ENCODE peak calls at places on chromosome 21, in five cellular contexts. X is endothelial cell of umbilical vein, Y is GM23248, K is HepG2, O is hepatocyte. H is an unnamed sample.
A peak's percentile ranks its signal among the peaks of the same experiment; 100 is the strongest.

GRCh38 chr21:28442624-28443023 is 550.1 kb downstream of the LTN1 start:
- DNase-seq in X (no peak), Y (peak; percentile 85), K (no peak), O (no peak), H (peak; percentile 52)

GRCh38 chr21:42009018-42009830 is 936 bp downstream of the ZBTB21 start:
- DNase-seq in X (peak; percentile 69), Y (peak; percentile 85), K (peak; percentile 62), O (peak; percentile 80), H (peak; percentile 82)

GRCh38 chr21:18493420-18493819 is 89.8 kb upstream of the TMPRSS15 start:
- DNase-seq in X (peak; percentile 54), Y (peak; percentile 3), K (no peak), O (peak; percentile 12), H (no peak)

GRCh38 chr21:41601573-41602371 is 93.8 kb upstream of the TMPRSS2 start:
- DNase-seq in X (no peak), Y (peak; percentile 62), K (no peak), O (peak; percentile 60), H (no peak)

GRCh38 chr21:19400223-19400770 is 996.7 kb upstream of the TMPRSS15 start:
- DNase-seq in X (no peak), Y (no peak), K (no peak), O (no peak), H (no peak)

GRCh38 chr21:20302084-20302483 is 696.1 kb upstream of the NCAM2 start:
- DNase-seq in X (no peak), Y (no peak), K (no peak), O (no peak), H (no peak)

GRCh38 chr21:14554948-14555347 is 8.8 kb upstream of the SAMSN1 start:
- DNase-seq in X (no peak), Y (peak; percentile 6), K (no peak), O (no peak), H (no peak)

GRCh38 chr21:42312626-42313104 is 2.5 kb downstream of the TFF3 start:
- DNase-seq in X (no peak), Y (no peak), K (no peak), O (no peak), H (peak; percentile 23)

GRCh38 chr21:33078907-33079582 is 9.1 kb downstream of the OLIG1 start:
- DNase-seq in X (no peak), Y (peak; percentile 68), K (peak; percentile 17), O (peak; percentile 62), H (peak; percentile 90)

GRCh38 chr21:33196956-33197374 is 32.8 kb upstream of the IFNAR2 start:
- DNase-seq in X (peak; percentile 58), Y (peak; percentile 74), K (peak; percentile 60), O (peak; percentile 90), H (no peak)

GRCh38 chr21:30126575-30126974 is 40.0 kb downstream of the CLDN17 start:
- DNase-seq in X (no peak), Y (no peak), K (no peak), O (no peak), H (no peak)

GRCh38 chr21:23936224-23936623 is 1671.1 kb downstream of the MRPL39 start:
- DNase-seq in X (peak; percentile 17), Y (no peak), K (no peak), O (peak; percentile 5), H (no peak)

GRCh38 chr21:41933259-41934079 is 20.3 kb downstream of the C2CD2 start:
- DNase-seq in X (peak; percentile 78), Y (peak; percentile 80), K (no peak), O (no peak), H (peak; percentile 73)

GRCh38 chr21:29240136-29240535 is 58.6 kb upstream of the BACH1 start:
- DNase-seq in X (no peak), Y (no peak), K (no peak), O (no peak), H (no peak)

GRCh38 chr21:31348188-31348587 is 4.1 kb upstream of the TIAM1 start:
- DNase-seq in X (no peak), Y (no peak), K (no peak), O (no peak), H (no peak)

GRCh38 chr21:39034590-39035536 is 148.4 kb downstream of the PSMG1 start:
- DNase-seq in X (no peak), Y (no peak), K (no peak), O (no peak), H (no peak)

GRCh38 chr21:39036581-39036980 is 146.7 kb downstream of the PSMG1 start:
- DNase-seq in X (no peak), Y (no peak), K (no peak), O (no peak), H (no peak)

GRCh38 chr21:39041815-39042214 is 141.4 kb downstream of the PSMG1 start:
- DNase-seq in X (no peak), Y (no peak), K (no peak), O (no peak), H (no peak)

GRCh38 chr21:39037807-39038405 is 145.3 kb downstream of the PSMG1 start:
- DNase-seq in X (peak; percentile 35), Y (no peak), K (no peak), O (no peak), H (no peak)

DNA sequence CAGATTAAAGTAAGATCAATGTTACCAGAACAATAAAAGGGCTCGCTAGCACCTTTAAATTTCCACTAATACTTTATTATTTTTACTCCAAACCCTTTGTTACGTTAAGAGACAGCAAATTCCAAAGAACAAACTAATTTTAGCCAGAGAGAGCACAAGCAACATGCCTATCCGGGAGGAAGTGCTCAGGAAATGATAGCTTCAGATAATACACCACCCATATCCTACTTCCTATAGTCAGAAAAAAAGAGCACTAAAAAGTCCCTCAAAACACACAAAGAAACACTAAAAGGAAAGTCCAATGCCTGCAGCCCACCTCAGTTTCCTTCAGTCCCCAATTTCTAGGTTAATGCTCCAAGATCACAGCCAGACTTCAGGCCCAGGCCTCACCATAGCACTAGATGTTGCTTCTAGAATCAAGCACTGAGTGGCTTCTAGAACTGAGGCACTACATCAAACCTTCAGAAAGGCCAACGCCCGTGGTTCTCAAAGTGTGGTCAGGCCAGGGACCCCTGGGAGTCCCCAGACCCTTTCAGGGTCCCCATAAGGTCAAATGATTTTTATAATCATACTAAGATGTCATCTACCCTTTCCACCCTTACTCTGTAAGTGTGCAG is 142.6 kb downstream of the PSMG1 start:
- DNase-seq in X (peak; percentile 63), Y (no peak), K (no peak), O (no peak), H (no peak)
- H3K4me2 ChIP-seq in X (peak overlapping the region; percentile 68), Y (no peak overlapping the region), K (no peak overlapping the region), O (no peak overlapping the region), H (no peak overlapping the region)

GRCh38 chr21:37384416-37384815 is 17.8 kb downstream of the DYRK1A start:
- DNase-seq in X (no peak), Y (no peak), K (no peak), O (no peak), H (no peak)

GRCh38 chr21:37383784-37384311 is 17.3 kb downstream of the DYRK1A start:
- DNase-seq in X (no peak), Y (no peak), K (no peak), O (no peak), H (no peak)

GRCh38 chr21:37381883-37382585 is 15.5 kb downstream of the DYRK1A start:
- DNase-seq in X (no peak), Y (no peak), K (no peak), O (no peak), H (no peak)

GRCh38 chr21:37385179-37385765 is 18.7 kb downstream of the DYRK1A start:
- DNase-seq in X (no peak), Y (no peak), K (no peak), O (no peak), H (no peak)

GRCh38 chr21:37383066-37383465 is 16.5 kb downstream of the DYRK1A start:
- DNase-seq in X (no peak), Y (no peak), K (no peak), O (no peak), H (no peak)
- H4K20me1 ChIP-seq in X (peaks cover 17% of the 10 kb centered on the region), Y (peaks cover 34% of the 10 kb centered on the region), K (peaks cover 83% of the 10 kb centered on the region), O (peaks cover 100% of the 10 kb centered on the region), H (peaks cover 83% of the 10 kb centered on the region)

GRCh38 chr21:16588433-16588860 is 858.7 kb downstream of the USP25 start:
- DNase-seq in X (no peak), Y (peak; percentile 96), K (no peak), O (peak; percentile 87), H (peak; percentile 86)
- H3K4me2 ChIP-seq in X (peak overlapping the region; percentile 94), Y (peak overlapping the region; percentile 91), K (no peak overlapping the region), O (peak overlapping the region; percentile 71), H (peak overlapping the region; percentile 96)

GRCh38 chr21:45528028-45528705 is 14.1 kb downstream of the SLC19A1 start:
- DNase-seq in X (no peak), Y (no peak), K (no peak), O (no peak), H (no peak)
- H4K20me1 ChIP-seq in X (no peaks in the 10 kb centered on the region), Y (no peaks in the 10 kb centered on the region), K (no peaks in the 10 kb centered on the region), O (no peaks in the 10 kb centered on the region), H (no peaks in the 10 kb centered on the region)

GRCh38 chr21:43364851-43365424 is 62.0 kb downstream of the SIK1 start:
- DNase-seq in X (no peak), Y (no peak), K (peak; percentile 72), O (peak; percentile 46), H (no peak)
- H3K4me2 ChIP-seq in X (no peak overlapping the region), Y (no peak overlapping the region), K (peak overlapping the region; percentile 33), O (no peak overlapping the region), H (no peak overlapping the region)

GRCh38 chr21:35460441-35460840 is 411.3 kb upstream of the RUNX1 start:
- DNase-seq in X (no peak), Y (no peak), K (no peak), O (no peak), H (no peak)

GRCh38 chr21:35458406-35458805 is 409.3 kb upstream of the RUNX1 start:
- DNase-seq in X (no peak), Y (no peak), K (no peak), O (no peak), H (peak; percentile 71)

GRCh38 chr21:35461700-35462099 is 412.6 kb upstream of the RUNX1 start:
- DNase-seq in X (no peak), Y (no peak), K (no peak), O (no peak), H (no peak)

DNA sequence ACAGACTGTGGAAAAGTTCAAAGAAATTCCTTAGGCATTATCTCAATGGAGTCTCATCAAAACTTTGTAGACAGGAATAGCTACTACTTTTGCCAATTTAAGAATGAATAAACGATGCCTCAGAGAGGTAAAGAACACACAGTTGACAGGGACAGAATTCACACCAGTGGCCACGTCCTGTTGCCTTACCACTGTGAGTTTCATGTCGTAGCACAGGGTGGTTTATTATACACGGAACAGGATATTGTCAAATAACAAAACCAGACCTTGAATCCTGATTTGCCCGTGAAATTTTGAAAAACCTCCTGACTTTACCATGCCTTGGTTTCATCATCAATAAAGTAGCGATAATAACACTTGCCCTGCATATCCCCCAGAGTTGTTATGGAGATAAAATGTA is 408.0 kb upstream of the RUNX1 start:
- DNase-seq in X (no peak), Y (no peak), K (no peak), O (no peak), H (no peak)
- H4K20me1 ChIP-seq in X (no peaks in the 10 kb centered on the region), Y (no peaks in the 10 kb centered on the region), K (no peaks in the 10 kb centered on the region), O (no peaks in the 10 kb centered on the region), H (no peaks in the 10 kb centered on the region)

DNA sequence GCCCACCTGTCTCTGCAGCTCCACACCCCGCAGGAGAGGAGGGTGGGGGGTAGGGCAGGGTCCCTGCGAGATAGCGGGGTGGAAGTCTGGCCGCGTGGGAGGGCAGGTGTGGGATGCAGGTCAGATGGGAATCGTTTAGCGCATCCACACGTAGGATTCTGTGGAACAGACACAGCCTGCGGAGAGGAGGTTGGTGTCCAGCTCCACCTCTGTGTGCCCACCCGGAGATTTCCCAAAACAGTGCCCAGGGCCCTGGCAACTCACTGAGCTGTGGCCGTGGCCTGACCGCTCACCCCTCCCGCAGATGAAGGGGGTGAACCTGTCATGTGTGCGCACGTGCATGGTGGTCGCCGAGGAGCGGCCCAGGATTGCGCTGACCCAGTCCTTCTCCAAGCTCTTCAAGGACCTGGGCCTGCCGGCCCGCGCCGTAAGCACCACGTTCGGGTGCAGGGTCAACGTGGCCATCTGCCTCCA is 46.9 kb downstream of the S100B start:
- DNase-seq in X (no peak), Y (no peak), K (no peak), O (no peak), H (peak; percentile 41)
- H3K4me2 ChIP-seq in X (no peak overlapping the region), Y (no peak overlapping the region), K (no peak overlapping the region), O (no peak overlapping the region), H (no peak overlapping the region)